ENCODE peak calls at places on chromosomes 7 and 10, in ten cellular contexts. One of them, this sample, is unnamed.

GRCh38 chr10:79274279-79275104 is 72.8 kb upstream of the PPIF start:
- DNase-seq in hypothalamus: peak
- DNase-seq in upper lobe of right lung: peak
- DNase-seq in NCI-H774: no peak
- DNase-seq in AG08396: peak
- DNase-seq in stimulated activated CD8-positive, alpha-beta memory T cell treated with anti-CD3 and anti-CD28 coated beads, Interleukin-12 subunit alpha, Interleukin-12 subunit beta, amount 100 ng/mL, for 1 hour: no peak
- DNase-seq in Jurkat, Clone E6-1: no peak
- DNase-seq in GM19239: no peak
- DNase-seq in AG04450: no peak
- DNase-seq in germinal center: no peak
- DNase-seq in this sample: no peak

GRCh38 chr7:87100326-87100725 is 40.9 kb upstream of the ELAPOR2 start:
- DNase-seq in AG08396: no peak
- DNase-seq in upper lobe of right lung: no peak
- DNase-seq in hypothalamus: no peak
- DNase-seq in NCI-H774: no peak
- DNase-seq in Jurkat, Clone E6-1: no peak
- DNase-seq in germinal center: no peak
- DNase-seq in GM19239: no peak
- DNase-seq in stimulated activated CD8-positive, alpha-beta memory T cell treated with anti-CD3 and anti-CD28 coated beads, Interleukin-12 subunit alpha, Interleukin-12 subunit beta, amount 100 ng/mL, for 1 hour: no peak
- DNase-seq in AG04450: no peak
- DNase-seq in this sample: no peak

GRCh38 chr7:47568569-47568968 is 13.3 kb downstream of the TNS3 start:
- DNase-seq in Jurkat, Clone E6-1: no peak
- DNase-seq in AG08396: no peak
- DNase-seq in upper lobe of right lung: no peak
- DNase-seq in stimulated activated CD8-positive, alpha-beta memory T cell treated with anti-CD3 and anti-CD28 coated beads, Interleukin-12 subunit alpha, Interleukin-12 subunit beta, amount 100 ng/mL, for 1 hour: no peak
- DNase-seq in AG04450: no peak
- DNase-seq in hypothalamus: peak
- DNase-seq in NCI-H774: no peak
- DNase-seq in GM19239: no peak
- DNase-seq in germinal center: no peak
- DNase-seq in this sample: no peak

GRCh38 chr10:70462349-70462984 is 16.1 kb upstream of the PALD1 start:
- DNase-seq in stimulated activated CD8-positive, alpha-beta memory T cell treated with anti-CD3 and anti-CD28 coated beads, Interleukin-12 subunit alpha, Interleukin-12 subunit beta, amount 100 ng/mL, for 1 hour: no peak
- DNase-seq in NCI-H774: peak
- DNase-seq in AG04450: no peak
- DNase-seq in upper lobe of right lung: no peak
- DNase-seq in hypothalamus: peak
- DNase-seq in Jurkat, Clone E6-1: no peak
- DNase-seq in AG08396: no peak
- DNase-seq in germinal center: no peak
- DNase-seq in GM19239: no peak
- DNase-seq in this sample: no peak

GRCh38 chr7:106717254-106717996 is 56.5 kb upstream of the CCDC71L start:
- DNase-seq in upper lobe of right lung: no peak
- DNase-seq in germinal center: no peak
- DNase-seq in hypothalamus: no peak
- DNase-seq in stimulated activated CD8-positive, alpha-beta memory T cell treated with anti-CD3 and anti-CD28 coated beads, Interleukin-12 subunit alpha, Interleukin-12 subunit beta, amount 100 ng/mL, for 1 hour: no peak
- DNase-seq in NCI-H774: no peak
- DNase-seq in AG08396: no peak
- DNase-seq in GM19239: no peak
- DNase-seq in Jurkat, Clone E6-1: no peak
- DNase-seq in AG04450: no peak
- DNase-seq in this sample: no peak

GRCh38 chr10:78165617-78166016 is 132.0 kb downstream of the RPS24 start:
- DNase-seq in germinal center: no peak
- DNase-seq in NCI-H774: no peak
- DNase-seq in AG08396: no peak
- DNase-seq in AG04450: no peak
- DNase-seq in GM19239: no peak
- DNase-seq in Jurkat, Clone E6-1: no peak
- DNase-seq in hypothalamus: no peak
- DNase-seq in upper lobe of right lung: no peak
- DNase-seq in stimulated activated CD8-positive, alpha-beta memory T cell treated with anti-CD3 and anti-CD28 coated beads, Interleukin-12 subunit alpha, Interleukin-12 subunit beta, amount 100 ng/mL, for 1 hour: no peak
- DNase-seq in this sample: peak

GRCh38 chr7:140810830-140811556 is 113.7 kb downstream of the BRAF start:
- DNase-seq in AG08396: peak
- DNase-seq in Jurkat, Clone E6-1: peak
- DNase-seq in GM19239: peak
- DNase-seq in upper lobe of right lung: no peak
- DNase-seq in stimulated activated CD8-positive, alpha-beta memory T cell treated with anti-CD3 and anti-CD28 coated beads, Interleukin-12 subunit alpha, Interleukin-12 subunit beta, amount 100 ng/mL, for 1 hour: peak
- DNase-seq in hypothalamus: peak
- DNase-seq in germinal center: peak
- DNase-seq in AG04450: peak
- DNase-seq in NCI-H774: peak
- DNase-seq in this sample: peak

GRCh38 chr10:112383325-112383724 is 9.4 kb downstream of the ACSL5 start:
- DNase-seq in germinal center: no peak
- DNase-seq in Jurkat, Clone E6-1: no peak
- DNase-seq in NCI-H774: no peak
- DNase-seq in GM19239: no peak
- DNase-seq in AG04450: peak
- DNase-seq in upper lobe of right lung: no peak
- DNase-seq in hypothalamus: no peak
- DNase-seq in stimulated activated CD8-positive, alpha-beta memory T cell treated with anti-CD3 and anti-CD28 coated beads, Interleukin-12 subunit alpha, Interleukin-12 subunit beta, amount 100 ng/mL, for 1 hour: no peak
- DNase-seq in AG08396: peak
- DNase-seq in this sample: no peak

GRCh38 chr10:124728830-124729661 is 15.1 kb downstream of the FAM53B start:
- DNase-seq in Jurkat, Clone E6-1: no peak
- DNase-seq in NCI-H774: no peak
- DNase-seq in AG04450: no peak
- DNase-seq in GM19239: no peak
- DNase-seq in stimulated activated CD8-positive, alpha-beta memory T cell treated with anti-CD3 and anti-CD28 coated beads, Interleukin-12 subunit alpha, Interleukin-12 subunit beta, amount 100 ng/mL, for 1 hour: no peak
- DNase-seq in germinal center: no peak
- DNase-seq in AG08396: no peak
- DNase-seq in hypothalamus: no peak
- DNase-seq in upper lobe of right lung: peak
- DNase-seq in this sample: no peak

GRCh38 chr7:2420216-2420933 is 17.0 kb downstream of the CHST12 start:
- DNase-seq in NCI-H774: no peak
- DNase-seq in upper lobe of right lung: no peak
- DNase-seq in GM19239: no peak
- DNase-seq in AG04450: no peak
- DNase-seq in Jurkat, Clone E6-1: no peak
- DNase-seq in AG08396: no peak
- DNase-seq in germinal center: no peak
- DNase-seq in stimulated activated CD8-positive, alpha-beta memory T cell treated with anti-CD3 and anti-CD28 coated beads, Interleukin-12 subunit alpha, Interleukin-12 subunit beta, amount 100 ng/mL, for 1 hour: no peak
- DNase-seq in hypothalamus: no peak
- DNase-seq in this sample: no peak

GRCh38 chr10:108597031-108597430 is 1326.3 kb downstream of the XPNPEP1 start:
- DNase-seq in germinal center: no peak
- DNase-seq in hypothalamus: no peak
- DNase-seq in stimulated activated CD8-positive, alpha-beta memory T cell treated with anti-CD3 and anti-CD28 coated beads, Interleukin-12 subunit alpha, Interleukin-12 subunit beta, amount 100 ng/mL, for 1 hour: no peak
- DNase-seq in NCI-H774: no peak
- DNase-seq in AG08396: no peak
- DNase-seq in Jurkat, Clone E6-1: no peak
- DNase-seq in AG04450: no peak
- DNase-seq in GM19239: no peak
- DNase-seq in upper lobe of right lung: no peak
- DNase-seq in this sample: no peak

GRCh38 chr10:118952493-118953295 is 76.8 kb upstream of the NANOS1 start:
- DNase-seq in AG04450: no peak
- DNase-seq in germinal center: no peak
- DNase-seq in hypothalamus: no peak
- DNase-seq in Jurkat, Clone E6-1: no peak
- DNase-seq in AG08396: no peak
- DNase-seq in upper lobe of right lung: no peak
- DNase-seq in stimulated activated CD8-positive, alpha-beta memory T cell treated with anti-CD3 and anti-CD28 coated beads, Interleukin-12 subunit alpha, Interleukin-12 subunit beta, amount 100 ng/mL, for 1 hour: no peak
- DNase-seq in GM19239: no peak
- DNase-seq in NCI-H774: no peak
- DNase-seq in this sample: no peak

GRCh38 chr10:15725603-15726002 is 5.9 kb upstream of the ITGA8 start:
- DNase-seq in hypothalamus: no peak
- DNase-seq in NCI-H774: no peak
- DNase-seq in upper lobe of right lung: no peak
- DNase-seq in Jurkat, Clone E6-1: peak
- DNase-seq in AG08396: peak
- DNase-seq in AG04450: peak
- DNase-seq in stimulated activated CD8-positive, alpha-beta memory T cell treated with anti-CD3 and anti-CD28 coated beads, Interleukin-12 subunit alpha, Interleukin-12 subunit beta, amount 100 ng/mL, for 1 hour: no peak
- DNase-seq in germinal center: no peak
- DNase-seq in GM19239: no peak
- DNase-seq in this sample: no peak

GRCh38 chr10:132155723-132156381 is 30.9 kb upstream of the DPYSL4 start:
- DNase-seq in Jurkat, Clone E6-1: no peak
- DNase-seq in GM19239: no peak
- DNase-seq in hypothalamus: no peak
- DNase-seq in AG04450: no peak
- DNase-seq in germinal center: no peak
- DNase-seq in AG08396: no peak
- DNase-seq in upper lobe of right lung: no peak
- DNase-seq in stimulated activated CD8-positive, alpha-beta memory T cell treated with anti-CD3 and anti-CD28 coated beads, Interleukin-12 subunit alpha, Interleukin-12 subunit beta, amount 100 ng/mL, for 1 hour: no peak
- DNase-seq in NCI-H774: no peak
- DNase-seq in this sample: no peak

GRCh38 chr7:45061807-45062206 is 27.0 kb downstream of the NACAD start:
- DNase-seq in NCI-H774: no peak
- DNase-seq in upper lobe of right lung: no peak
- DNase-seq in germinal center: no peak
- DNase-seq in stimulated activated CD8-positive, alpha-beta memory T cell treated with anti-CD3 and anti-CD28 coated beads, Interleukin-12 subunit alpha, Interleukin-12 subunit beta, amount 100 ng/mL, for 1 hour: no peak
- DNase-seq in AG08396: no peak
- DNase-seq in GM19239: no peak
- DNase-seq in hypothalamus: no peak
- DNase-seq in Jurkat, Clone E6-1: no peak
- DNase-seq in AG04450: no peak
- DNase-seq in this sample: no peak

GRCh38 chr10:88243847-88244730 is 339.0 kb downstream of the RNLS start:
- DNase-seq in Jurkat, Clone E6-1: no peak
- DNase-seq in GM19239: no peak
- DNase-seq in hypothalamus: no peak
- DNase-seq in AG04450: peak
- DNase-seq in NCI-H774: no peak
- DNase-seq in germinal center: no peak
- DNase-seq in stimulated activated CD8-positive, alpha-beta memory T cell treated with anti-CD3 and anti-CD28 coated beads, Interleukin-12 subunit alpha, Interleukin-12 subunit beta, amount 100 ng/mL, for 1 hour: no peak
- DNase-seq in AG08396: peak
- DNase-seq in upper lobe of right lung: peak
- DNase-seq in this sample: no peak

GRCh38 chr7:143384148-143384547 is 3.0 kb downstream of the ZYX start:
- DNase-seq in AG04450: no peak
- DNase-seq in GM19239: no peak
- DNase-seq in AG08396: no peak
- DNase-seq in upper lobe of right lung: peak
- DNase-seq in Jurkat, Clone E6-1: no peak
- DNase-seq in germinal center: no peak
- DNase-seq in NCI-H774: no peak
- DNase-seq in stimulated activated CD8-positive, alpha-beta memory T cell treated with anti-CD3 and anti-CD28 coated beads, Interleukin-12 subunit alpha, Interleukin-12 subunit beta, amount 100 ng/mL, for 1 hour: no peak
- DNase-seq in hypothalamus: no peak
- DNase-seq in this sample: no peak

GRCh38 chr7:1696671-1697498 is 26.8 kb downstream of the ELFN1 start:
- DNase-seq in NCI-H774: no peak
- DNase-seq in hypothalamus: no peak
- DNase-seq in stimulated activated CD8-positive, alpha-beta memory T cell treated with anti-CD3 and anti-CD28 coated beads, Interleukin-12 subunit alpha, Interleukin-12 subunit beta, amount 100 ng/mL, for 1 hour: no peak
- DNase-seq in Jurkat, Clone E6-1: no peak
- DNase-seq in upper lobe of right lung: peak
- DNase-seq in GM19239: no peak
- DNase-seq in AG08396: no peak
- DNase-seq in germinal center: no peak
- DNase-seq in AG04450: no peak
- DNase-seq in this sample: no peak

GRCh38 chr7:74092964-74093339 is 9.3 kb downstream of the LIMK1 start:
- DNase-seq in stimulated activated CD8-positive, alpha-beta memory T cell treated with anti-CD3 and anti-CD28 coated beads, Interleukin-12 subunit alpha, Interleukin-12 subunit beta, amount 100 ng/mL, for 1 hour: no peak
- DNase-seq in upper lobe of right lung: peak
- DNase-seq in GM19239: peak
- DNase-seq in AG08396: no peak
- DNase-seq in Jurkat, Clone E6-1: no peak
- DNase-seq in AG04450: no peak
- DNase-seq in hypothalamus: peak
- DNase-seq in NCI-H774: no peak
- DNase-seq in germinal center: peak
- DNase-seq in this sample: no peak

GRCh38 chr7:82443044-82443800 is at the start of gene CACNA2D1:
- DNase-seq in AG04450: no peak
- DNase-seq in upper lobe of right lung: peak
- DNase-seq in Jurkat, Clone E6-1: no peak
- DNase-seq in stimulated activated CD8-positive, alpha-beta memory T cell treated with anti-CD3 and anti-CD28 coated beads, Interleukin-12 subunit alpha, Interleukin-12 subunit beta, amount 100 ng/mL, for 1 hour: no peak
- DNase-seq in germinal center: peak
- DNase-seq in NCI-H774: peak
- DNase-seq in hypothalamus: peak
- DNase-seq in AG08396: peak
- DNase-seq in GM19239: no peak
- DNase-seq in this sample: no peak

GRCh38 chr7:101315336-101315735 is 6.3 kb downstream of the IFT22 start:
- DNase-seq in germinal center: peak
- DNase-seq in upper lobe of right lung: no peak
- DNase-seq in AG04450: no peak
- DNase-seq in NCI-H774: no peak
- DNase-seq in Jurkat, Clone E6-1: peak
- DNase-seq in GM19239: peak
- DNase-seq in hypothalamus: peak
- DNase-seq in stimulated activated CD8-positive, alpha-beta memory T cell treated with anti-CD3 and anti-CD28 coated beads, Interleukin-12 subunit alpha, Interleukin-12 subunit beta, amount 100 ng/mL, for 1 hour: peak
- DNase-seq in AG08396: peak
- DNase-seq in this sample: peak

GRCh38 chr7:138527746-138528223 is 67.7 kb downstream of the TRIM24 start:
- DNase-seq in AG04450: no peak
- DNase-seq in upper lobe of right lung: no peak
- DNase-seq in Jurkat, Clone E6-1: peak
- DNase-seq in stimulated activated CD8-positive, alpha-beta memory T cell treated with anti-CD3 and anti-CD28 coated beads, Interleukin-12 subunit alpha, Interleukin-12 subunit beta, amount 100 ng/mL, for 1 hour: no peak
- DNase-seq in germinal center: no peak
- DNase-seq in NCI-H774: no peak
- DNase-seq in GM19239: no peak
- DNase-seq in AG08396: no peak
- DNase-seq in hypothalamus: no peak
- DNase-seq in this sample: no peak

GRCh38 chr7:139618482-139619366 is 95.2 kb downstream of the CLEC2L start:
- DNase-seq in GM19239: peak
- DNase-seq in upper lobe of right lung: no peak
- DNase-seq in NCI-H774: no peak
- DNase-seq in stimulated activated CD8-positive, alpha-beta memory T cell treated with anti-CD3 and anti-CD28 coated beads, Interleukin-12 subunit alpha, Interleukin-12 subunit beta, amount 100 ng/mL, for 1 hour: no peak
- DNase-seq in AG04450: no peak
- DNase-seq in germinal center: peak
- DNase-seq in AG08396: peak
- DNase-seq in Jurkat, Clone E6-1: no peak
- DNase-seq in hypothalamus: no peak
- DNase-seq in this sample: peak

GRCh38 chr10:132168571-132169030 is 18.1 kb upstream of the DPYSL4 start:
- DNase-seq in Jurkat, Clone E6-1: no peak
- DNase-seq in stimulated activated CD8-positive, alpha-beta memory T cell treated with anti-CD3 and anti-CD28 coated beads, Interleukin-12 subunit alpha, Interleukin-12 subunit beta, amount 100 ng/mL, for 1 hour: no peak
- DNase-seq in upper lobe of right lung: no peak
- DNase-seq in hypothalamus: no peak
- DNase-seq in AG08396: no peak
- DNase-seq in AG04450: no peak
- DNase-seq in germinal center: no peak
- DNase-seq in NCI-H774: no peak
- DNase-seq in GM19239: no peak
- DNase-seq in this sample: no peak

GRCh38 chr10:75335191-75335590 is 66.4 kb downstream of the ZNF503 start:
- DNase-seq in stimulated activated CD8-positive, alpha-beta memory T cell treated with anti-CD3 and anti-CD28 coated beads, Interleukin-12 subunit alpha, Interleukin-12 subunit beta, amount 100 ng/mL, for 1 hour: no peak
- DNase-seq in GM19239: no peak
- DNase-seq in hypothalamus: no peak
- DNase-seq in NCI-H774: no peak
- DNase-seq in AG04450: no peak
- DNase-seq in germinal center: no peak
- DNase-seq in upper lobe of right lung: no peak
- DNase-seq in AG08396: no peak
- DNase-seq in Jurkat, Clone E6-1: no peak
- DNase-seq in this sample: no peak

GRCh38 chr10:78738861-78739260 is 329.9 kb upstream of the ZMIZ1 start:
- DNase-seq in Jurkat, Clone E6-1: no peak
- DNase-seq in hypothalamus: no peak
- DNase-seq in AG04450: no peak
- DNase-seq in GM19239: no peak
- DNase-seq in germinal center: no peak
- DNase-seq in upper lobe of right lung: no peak
- DNase-seq in AG08396: no peak
- DNase-seq in stimulated activated CD8-positive, alpha-beta memory T cell treated with anti-CD3 and anti-CD28 coated beads, Interleukin-12 subunit alpha, Interleukin-12 subunit beta, amount 100 ng/mL, for 1 hour: no peak
- DNase-seq in NCI-H774: no peak
- DNase-seq in this sample: no peak

GRCh38 chr7:115782716-115783460 is 247.7 kb downstream of the TFEC start:
- DNase-seq in stimulated activated CD8-positive, alpha-beta memory T cell treated with anti-CD3 and anti-CD28 coated beads, Interleukin-12 subunit alpha, Interleukin-12 subunit beta, amount 100 ng/mL, for 1 hour: no peak
- DNase-seq in AG04450: no peak
- DNase-seq in hypothalamus: no peak
- DNase-seq in GM19239: no peak
- DNase-seq in AG08396: no peak
- DNase-seq in germinal center: no peak
- DNase-seq in upper lobe of right lung: no peak
- DNase-seq in Jurkat, Clone E6-1: no peak
- DNase-seq in NCI-H774: peak
- DNase-seq in this sample: no peak

GRCh38 chr10:104580321-104580720 is 60.8 kb upstream of the SORCS3 start:
- DNase-seq in NCI-H774: no peak
- DNase-seq in AG08396: no peak
- DNase-seq in stimulated activated CD8-positive, alpha-beta memory T cell treated with anti-CD3 and anti-CD28 coated beads, Interleukin-12 subunit alpha, Interleukin-12 subunit beta, amount 100 ng/mL, for 1 hour: no peak
- DNase-seq in upper lobe of right lung: no peak
- DNase-seq in Jurkat, Clone E6-1: no peak
- DNase-seq in germinal center: no peak
- DNase-seq in AG04450: no peak
- DNase-seq in hypothalamus: no peak
- DNase-seq in GM19239: no peak
- DNase-seq in this sample: no peak